ENCODE peak calls at places on chromosomes 11 and 22, in ten cellular contexts. A is hepatocyte; T is heart left ventricle; I is CD8-positive, alpha-beta memory T cell; G is A549; H is OCI-LY7; R is fibroblast of lung; N is K562; K is adrenal gland; C is thoracic aorta. D is an unnamed sample.

GRCh38 chr11:57514538-57515331 is 767 bp downstream of the SLC43A1 start:
- DNase-seq in A (peak; percentile 65), T (peak; percentile 76), I (peak; percentile 42), G (no peak), H (peak; percentile 65), R (peak; percentile 29), N (peak; percentile 76), K (peak; percentile 40), C (no peak), D (peak; percentile 58)

GRCh38 chr22:43210631-43211515 is 23.9 kb upstream of the TTLL12 start:
- DNase-seq in A (no peak), T (peak; percentile 16), I (no peak), G (no peak), H (no peak), R (no peak), N (no peak), K (no peak), C (no peak), D (no peak)

GRCh38 chr11:13697710-13698109 is 29.2 kb downstream of the FAR1 start:
- DNase-seq in A (no peak), T (no peak), I (no peak), G (no peak), H (no peak), R (no peak), N (no peak), K (no peak), C (no peak), D (no peak)

GRCh38 chr11:14232652-14233051 is 126.3 kb downstream of the RRAS2 start:
- DNase-seq in A (no peak), T (no peak), I (no peak), G (peak; percentile 11), H (no peak), R (no peak), N (peak; percentile 49), K (no peak), C (no peak), D (no peak)

GRCh38 chr11:121964591-121964990 is 151.4 kb downstream of the BLID start:
- DNase-seq in A (peak; percentile 42), T (no peak), I (no peak), G (peak; percentile 17), H (no peak), R (peak; percentile 48), N (no peak), K (no peak), C (no peak), D (no peak)

GRCh38 chr22:22934543-22935055 is 47.0 kb downstream of the IGLL5 start:
- DNase-seq in A (no peak), T (no peak), I (no peak), G (no peak), H (peak; percentile 48), R (no peak), N (peak; percentile 58), K (no peak), C (no peak), D (no peak)

GRCh38 chr11:46499821-46500220 is 94.0 kb downstream of the AMBRA1 start:
- DNase-seq in A (no peak), T (no peak), I (no peak), G (no peak), H (no peak), R (no peak), N (no peak), K (no peak), C (no peak), D (no peak)

GRCh38 chr11:312092-312816 is 1.6 kb upstream of the IFITM1 start:
- DNase-seq in A (no peak), T (no peak), I (no peak), G (no peak), H (no peak), R (no peak), N (no peak), K (no peak), C (no peak), D (no peak)

GRCh38 chr22:38953577-38954413 is 3.6 kb upstream of the APOBEC3A start:
- DNase-seq in A (peak; percentile 51), T (no peak), I (peak; percentile 5), G (peak; percentile 65), H (no peak), R (no peak), N (no peak), K (no peak), C (no peak), D (no peak)

GRCh38 chr22:22239311-22239939 is 5.2 kb upstream of the VPREB1 start:
- DNase-seq in A (no peak), T (no peak), I (no peak), G (no peak), H (no peak), R (no peak), N (no peak), K (no peak), C (no peak), D (no peak)

GRCh38 chr11:126824035-126824607 is 176.4 kb downstream of the KIRREL3 start:
- DNase-seq in A (no peak), T (no peak), I (no peak), G (no peak), H (no peak), R (no peak), N (no peak), K (no peak), C (no peak), D (no peak)

GRCh38 chr11:29025001-29025400 is 916.8 kb downstream of the METTL15 start:
- DNase-seq in A (no peak), T (no peak), I (no peak), G (no peak), H (no peak), R (peak; percentile 44), N (no peak), K (no peak), C (no peak), D (no peak)

DNA sequence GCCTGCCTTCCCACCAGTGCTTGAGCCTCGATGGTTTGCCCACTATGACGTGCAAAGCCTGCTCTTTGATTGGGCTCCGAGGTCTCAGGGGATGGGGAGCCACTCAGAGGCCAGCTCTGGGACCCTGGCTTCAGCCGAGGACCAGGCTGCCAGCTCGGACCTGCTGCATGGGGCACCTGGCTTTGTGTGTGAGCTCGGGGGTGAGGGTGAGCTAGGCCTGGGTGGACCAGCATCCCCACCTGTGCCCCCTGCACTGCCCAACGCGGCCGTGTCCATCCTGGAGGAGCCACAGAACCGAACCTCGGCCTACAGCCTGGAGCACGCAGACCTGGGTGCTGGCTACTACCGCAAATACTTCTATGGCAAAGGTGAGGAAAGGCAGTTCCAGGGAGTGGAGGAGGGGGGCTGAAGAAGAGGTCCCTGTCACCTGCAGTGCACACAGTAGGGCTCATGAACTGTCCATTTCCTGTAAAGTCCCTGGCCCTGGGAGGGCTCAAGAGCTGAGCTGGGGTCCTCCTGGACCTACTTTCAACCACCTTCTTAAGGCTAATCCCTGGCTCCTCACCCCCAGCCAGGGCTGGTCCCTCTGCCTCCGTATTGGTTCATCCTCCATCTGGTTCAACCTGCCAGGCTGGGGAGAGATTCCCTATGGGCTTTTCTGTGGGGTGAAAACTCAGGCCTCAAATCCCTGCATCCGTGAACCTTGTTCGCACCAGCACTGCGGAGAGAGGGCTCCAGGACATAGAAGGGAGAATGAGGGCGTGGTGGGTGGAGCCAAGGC is 3.5 kb downstream of the SIPA1 start:
- DNase-seq in A (no peak), T (no peak), I (no peak), G (no peak), H (no peak), R (no peak), N (no peak), K (no peak), C (no peak), D (no peak)
- H3K4me1 ChIP-seq in A (no peaks in the 10 kb centered on the region), T (no peaks in the 10 kb centered on the region), I (peaks cover 65% of the 10 kb centered on the region), G (peaks cover 32% of the 10 kb centered on the region), H (peaks cover 51% of the 10 kb centered on the region), R (peaks cover 23% of the 10 kb centered on the region), N (peaks cover 25% of the 10 kb centered on the region), K (peaks cover 26% of the 10 kb centered on the region), C (peaks cover 23% of the 10 kb centered on the region), D (peaks cover 62% of the 10 kb centered on the region)

DNA sequence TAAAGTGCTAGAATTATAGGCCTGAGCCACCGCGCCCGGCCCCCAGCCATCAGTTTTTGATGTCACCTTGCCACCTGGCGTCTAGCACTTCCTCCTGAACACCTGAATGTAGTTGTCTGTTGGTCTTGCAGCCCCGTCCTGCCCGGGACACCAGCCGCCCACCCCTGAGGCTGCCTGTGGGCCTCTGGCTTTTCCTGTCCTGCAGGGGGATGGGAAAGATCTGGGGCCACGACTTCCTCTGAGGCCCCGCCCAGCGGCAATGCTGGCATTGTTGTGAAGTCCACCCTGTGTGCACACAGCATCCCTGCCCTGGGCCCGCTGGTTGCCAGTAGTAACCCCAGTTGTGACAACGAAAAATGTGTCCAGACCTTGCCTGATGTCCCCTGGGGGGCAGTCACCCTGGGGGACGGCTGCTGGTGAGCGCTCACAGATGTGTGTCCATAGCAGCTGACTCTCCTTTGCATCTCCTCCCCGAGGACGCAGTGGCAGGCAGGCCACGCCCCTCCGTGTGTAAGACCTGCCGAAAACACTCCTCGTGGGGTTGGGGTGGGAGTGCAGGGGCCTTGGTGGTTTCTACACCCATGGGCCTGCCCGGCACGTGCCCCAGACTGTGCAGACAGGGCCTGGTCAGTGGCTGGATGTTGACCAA is 6.7 kb downstream of the SELENOO start:
- DNase-seq in A (no peak), T (no peak), I (no peak), G (no peak), H (peak; percentile 41), R (no peak), N (no peak), K (no peak), C (no peak), D (no peak)
- H3K4me1 ChIP-seq in A (peaks cover 7% of the 10 kb centered on the region), T (no peaks in the 10 kb centered on the region), I (peaks cover 4% of the 10 kb centered on the region), G (no peaks in the 10 kb centered on the region), H (peaks cover 17% of the 10 kb centered on the region), R (no peaks in the 10 kb centered on the region), N (no peaks in the 10 kb centered on the region), K (peaks cover under 1% of the 10 kb centered on the region), C (peaks cover 3% of the 10 kb centered on the region), D (peaks cover 7% of the 10 kb centered on the region)

GRCh38 chr11:128463975-128464374 is 123.4 kb downstream of the ETS1 start:
- DNase-seq in A (no peak), T (no peak), I (no peak), G (no peak), H (no peak), R (peak; percentile 49), N (no peak), K (no peak), C (no peak), D (no peak)
- H3K4me1 ChIP-seq in A (peaks cover 27% of the 10 kb centered on the region), T (peaks cover 14% of the 10 kb centered on the region), I (peaks cover 90% of the 10 kb centered on the region), G (peaks cover 21% of the 10 kb centered on the region), H (peaks cover 63% of the 10 kb centered on the region), R (peaks cover 42% of the 10 kb centered on the region), N (no peaks in the 10 kb centered on the region), K (peaks cover 6% of the 10 kb centered on the region), C (peaks cover 44% of the 10 kb centered on the region), D (peaks cover 95% of the 10 kb centered on the region)

DNA sequence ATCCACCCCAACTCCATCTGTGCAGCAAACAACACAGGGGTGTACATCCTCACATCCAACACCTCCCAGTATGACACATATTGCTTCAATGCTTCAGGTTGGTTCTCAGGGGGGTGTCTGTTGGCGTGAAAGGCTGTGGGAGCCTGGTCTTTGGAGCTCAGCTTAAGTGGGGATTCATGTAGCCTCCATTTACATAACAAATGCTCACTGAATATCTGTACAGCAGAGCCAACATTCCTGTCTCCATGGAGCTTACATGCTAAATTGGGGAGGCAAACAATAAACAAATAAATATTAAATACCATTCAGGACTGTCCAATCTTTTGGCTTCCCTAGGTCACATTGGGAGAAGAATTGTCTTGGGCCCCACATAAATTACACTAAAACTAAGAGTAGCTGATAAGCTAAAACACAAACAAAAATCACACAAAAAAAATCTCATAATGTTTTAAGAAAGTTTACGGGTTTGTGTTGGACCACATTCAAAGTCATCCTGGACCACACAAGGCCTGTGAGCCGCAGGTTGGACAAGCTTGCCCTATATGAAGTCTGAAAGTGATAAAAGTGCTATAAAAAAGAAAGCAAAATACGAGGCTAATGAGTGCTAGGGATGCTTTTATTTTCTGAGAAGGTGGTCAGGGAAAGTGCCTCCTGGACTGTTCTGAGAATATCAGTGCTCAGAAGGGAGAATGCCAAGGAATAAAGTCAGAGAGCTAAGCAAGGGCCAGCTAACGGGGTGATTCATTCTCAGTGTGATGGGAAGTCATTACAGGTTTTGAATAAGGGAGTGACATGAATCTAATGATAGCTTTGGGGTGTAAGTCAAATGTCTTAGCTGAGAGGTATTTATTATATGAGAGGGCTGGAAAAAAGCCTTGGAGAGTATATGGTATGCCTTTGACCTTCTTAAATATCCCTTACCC is 41.6 kb downstream of the CD44 start:
- DNase-seq in A (no peak), T (no peak), I (no peak), G (no peak), H (no peak), R (peak; percentile 82), N (no peak), K (no peak), C (no peak), D (no peak)
- H3K4me1 ChIP-seq in A (no peaks in the 10 kb centered on the region), T (no peaks in the 10 kb centered on the region), I (peaks cover 88% of the 10 kb centered on the region), G (peaks cover 40% of the 10 kb centered on the region), H (peaks cover 15% of the 10 kb centered on the region), R (peaks cover 36% of the 10 kb centered on the region), N (no peaks in the 10 kb centered on the region), K (no peaks in the 10 kb centered on the region), C (peaks cover 19% of the 10 kb centered on the region), D (peaks cover 89% of the 10 kb centered on the region)

D was measured in CD8-positive, alpha-beta T cell.